ENCODE peak calls at places on chromosomes 11 and 22, in ten cellular contexts. E is Panc1, S is cardiac muscle cell, A is ovary, J is heart right ventricle, P is tibial artery, V is A673, F is thyroid gland, B is stomach, K is OCI-LY7. L is an unnamed sample.

GRCh38 chr11:10581481-10582019 is 13.1 kb upstream of the LYVE1 start:
- DNase-seq in E (no peak), F (no peak), S (no peak), V (no peak), J (no peak), P (peak; percentile 71), B (no peak), A (no peak), K (no peak), L (no peak)

GRCh38 chr22:48660795-48661740 is 1166.6 kb downstream of the BRD1 start:
- DNase-seq in F (no peak), S (no peak), V (no peak), B (no peak), K (no peak), E (no peak), P (no peak), A (no peak), J (peak; percentile 3), L (no peak)

GRCh38 chr11:107736546-107736945 is 24.7 kb upstream of the SLN start:
- DNase-seq in K (no peak), E (no peak), P (no peak), J (no peak), S (no peak), V (no peak), F (no peak), B (no peak), A (no peak), L (no peak)

GRCh38 chr11:17683378-17684161 is 35.8 kb upstream of the MYOD1 start:
- DNase-seq in F (no peak), J (no peak), S (no peak), V (no peak), B (no peak), E (no peak), K (no peak), P (no peak), A (no peak), L (no peak)

GRCh38 chr22:30701872-30702271 is 7.2 kb downstream of the OSBP2 start:
- DNase-seq in B (no peak), K (no peak), V (no peak), E (no peak), P (no peak), J (no peak), S (no peak), F (no peak), A (no peak), L (no peak)

GRCh38 chr11:92269021-92269420 is 44.4 kb downstream of the FAT3 start:
- DNase-seq in F (no peak), K (no peak), J (no peak), V (no peak), A (no peak), E (peak; percentile 17), B (no peak), S (peak; percentile 30), P (no peak), L (no peak)

GRCh38 chr11:134728186-134728585 is 316.1 kb upstream of the B3GAT1 start:
- DNase-seq in J (no peak), E (no peak), K (no peak), A (no peak), P (no peak), F (no peak), S (no peak), V (no peak), B (no peak), L (no peak)

GRCh38 chr22:37806409-37807338 is 1.1 kb upstream of the GCAT start:
- DNase-seq in A (no peak), S (peak; percentile 49), V (no peak), F (peak; percentile 61), K (no peak), J (no peak), B (peak; percentile 38), P (no peak), E (no peak), L (no peak)

GRCh38 chr11:120525285-120526085 is 13.9 kb downstream of the GRIK4 start:
- DNase-seq in F (no peak), J (no peak), V (no peak), E (no peak), A (no peak), P (no peak), B (no peak), K (no peak), S (no peak), L (no peak)

GRCh38 chr11:88454881-88455280 is 117.3 kb upstream of the CTSC start:
- DNase-seq in A (no peak), F (no peak), K (no peak), J (no peak), S (no peak), P (no peak), B (no peak), E (no peak), V (no peak), L (no peak)

GRCh38 chr11:27431808-27432207 is 40.8 kb downstream of the LGR4 start:
- DNase-seq in B (no peak), E (no peak), F (no peak), V (peak; percentile 85), P (no peak), J (no peak), S (no peak), K (no peak), A (no peak), L (no peak)

GRCh38 chr11:104443387-104443786 is 279.4 kb upstream of the PDGFD start:
- DNase-seq in K (no peak), J (no peak), V (peak; percentile 9), E (no peak), P (no peak), B (no peak), F (no peak), S (no peak), A (no peak), L (no peak)

GRCh38 chr11:629237-629583 is 2.2 kb upstream of the SCT start:
- DNase-seq in B (no peak), S (peak; percentile 77), F (no peak), J (no peak), E (no peak), K (no peak), P (no peak), V (no peak), A (no peak), L (no peak)
- TF ChIP-seq CTCF in B (no peak), S (no peak), F (no peak), J (peak; percentile 21), E (no peak), K (no peak), P (no peak), V (no peak), A (no peak), L (no peak)

GRCh38 chr11:73335204-73335923 is 27.3 kb downstream of the ARHGEF17 start:
- DNase-seq in V (peak; percentile 94), B (peak; percentile 87), P (peak; percentile 89), J (peak; percentile 89), A (peak; percentile 78), F (peak; percentile 87), K (peak; percentile 77), E (peak; percentile 77), S (peak; percentile 79), L (peak; percentile 88)
- H3K4me1 ChIP-seq in V (peaks cover 36% of the 10 kb centered on the region), B (peaks cover 37% of the 10 kb centered on the region), P (peaks cover 73% of the 10 kb centered on the region), J (peaks cover 75% of the 10 kb centered on the region), A (peaks cover 36% of the 10 kb centered on the region), F (peaks cover 59% of the 10 kb centered on the region), K (peaks cover 13% of the 10 kb centered on the region), E (peaks cover 39% of the 10 kb centered on the region), S (peaks cover 49% of the 10 kb centered on the region), L (no peaks in the 10 kb centered on the region)

GRCh38 chr11:75869661-75870455 is 54.8 kb downstream of the UVRAG start:
- DNase-seq in K (no peak), A (no peak), B (no peak), V (no peak), E (no peak), P (no peak), S (no peak), F (no peak), J (no peak), L (no peak)

GRCh38 chr11:75872887-75873416 is 57.9 kb downstream of the UVRAG start:
- DNase-seq in J (no peak), V (no peak), P (no peak), K (no peak), E (no peak), B (no peak), A (no peak), S (no peak), F (no peak), L (no peak)

GRCh38 chr11:75868990-75869389 is 54.0 kb downstream of the UVRAG start:
- DNase-seq in J (no peak), A (no peak), F (no peak), K (no peak), S (peak; percentile 17), P (no peak), E (no peak), B (no peak), V (no peak), L (no peak)

GRCh38 chr11:75874942-75875341 is 59.9 kb downstream of the UVRAG start:
- DNase-seq in F (no peak), K (no peak), V (no peak), S (no peak), P (no peak), A (no peak), B (no peak), E (no peak), J (no peak), L (no peak)

GRCh38 chr11:75873417-75874148 is 58.6 kb downstream of the UVRAG start:
- DNase-seq in J (no peak), F (peak; percentile 7), K (peak; percentile 68), P (no peak), B (no peak), V (no peak), A (no peak), S (no peak), E (no peak), L (no peak)
- H3K27ac ChIP-seq in J (no peak overlapping the region), F (no peak overlapping the region), K (peak overlapping the region; percentile 65), P (no peak overlapping the region), B (no peak overlapping the region), V (no peak overlapping the region), A (no peak overlapping the region), S (no peak overlapping the region), E (no peak overlapping the region), L (no peak overlapping the region)

DNA sequence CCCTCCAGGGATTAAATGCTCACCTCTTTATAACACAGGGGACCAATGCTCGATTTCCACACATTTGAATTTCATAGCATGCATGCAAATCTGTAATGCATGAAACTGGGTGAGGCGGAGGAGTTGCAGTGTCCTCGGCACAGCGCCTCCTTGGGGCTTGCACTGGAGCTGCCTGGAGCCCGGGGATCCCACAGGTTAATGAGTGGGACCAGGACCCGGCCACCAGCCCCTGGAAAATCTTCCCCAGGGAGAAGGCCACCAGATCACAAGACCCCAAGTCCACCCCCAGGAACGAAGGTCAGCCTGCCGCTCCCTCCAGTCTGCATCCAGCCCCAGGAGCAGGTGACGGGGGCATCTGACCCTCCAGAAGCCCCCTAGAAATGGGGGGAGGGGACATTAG is 119.1 kb downstream of the MN1 start:
- DNase-seq in J (no peak), K (no peak), P (no peak), S (peak; percentile 58), F (no peak), A (no peak), B (no peak), V (peak; percentile 21), E (no peak), L (no peak)
- TF ChIP-seq CTCF in J (no peak), K (peak; percentile 54), P (no peak), S (peak; percentile 35), F (no peak), A (no peak), B (no peak), V (peak; percentile 58), E (peak; percentile 42), L (no peak)

DNA sequence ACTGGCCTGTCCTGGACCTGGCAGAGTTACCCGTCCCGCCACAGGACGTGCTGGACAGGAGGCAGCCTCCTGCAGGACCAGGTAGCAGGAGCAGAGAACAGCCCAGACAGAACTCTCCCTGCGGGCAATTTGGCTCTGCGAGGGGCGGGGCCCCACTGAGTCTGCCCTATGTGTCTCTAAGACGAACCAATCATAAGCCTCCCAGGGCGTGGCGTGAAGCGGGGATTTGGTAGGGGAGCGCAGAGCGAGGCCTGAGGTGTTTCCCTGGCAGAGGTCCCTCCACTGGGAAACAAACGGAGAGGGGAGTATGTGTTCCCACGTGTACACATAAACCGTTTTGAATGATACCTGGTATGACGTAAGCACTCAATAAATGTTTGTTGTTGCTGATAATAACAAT is 7.4 kb downstream of the CD82 start:
- DNase-seq in B (peak; percentile 83), S (no peak), P (no peak), V (no peak), J (no peak), E (no peak), F (no peak), A (no peak), K (no peak), L (no peak)
- H3K4me1 ChIP-seq in B (peaks cover 90% of the 10 kb centered on the region), S (peaks cover 3% of the 10 kb centered on the region), P (peaks cover 35% of the 10 kb centered on the region), V (peaks cover 4% of the 10 kb centered on the region), J (peaks cover 47% of the 10 kb centered on the region), E (peaks cover 14% of the 10 kb centered on the region), F (peaks cover 14% of the 10 kb centered on the region), A (peaks cover 16% of the 10 kb centered on the region), K (peaks cover 26% of the 10 kb centered on the region), L (peaks cover 38% of the 10 kb centered on the region)